ENCODE peak calls at places on chromosomes 4 and X, in nine cellular contexts. K is transverse colon, D is K562, Q is endothelial cell of umbilical vein, J is HCT116, E is spleen, N is upper lobe of left lung, A is sigmoid colon, P is H1. C is an unnamed sample.

GRCh38 chrX:113800955-113801354 is 782.9 kb upstream of the HTR2C start:
- DNase-seq in Q (no peak), K (no peak), D (no peak), E (no peak), N (no peak), A (no peak), P (no peak), J (no peak), C (no peak)

GRCh38 chr4:39977489-39978377 is at the start of gene PDS5A:
- DNase-seq in P (peak), N (peak), K (peak), J (peak), A (peak), D (peak), Q (peak), E (peak), C (peak)

GRCh38 chr4:139576219-139576618 is 20.2 kb upstream of the SETD7 start:
- DNase-seq in K (no peak), N (no peak), D (no peak), P (no peak), J (no peak), A (no peak), E (no peak), Q (no peak), C (no peak)

GRCh38 chr4:79848329-79848728 is 224.7 kb downstream of the ANTXR2 start:
- DNase-seq in A (no peak), N (no peak), D (no peak), E (no peak), J (no peak), K (no peak), Q (no peak), P (no peak), C (no peak)

GRCh38 chr4:61068745-61069144 is 131.4 kb upstream of the ADGRL3 start:
- DNase-seq in J (no peak), Q (no peak), D (no peak), P (no peak), K (no peak), E (no peak), A (no peak), N (no peak), C (no peak)

GRCh38 chr4:150773032-150773431 is 191.1 kb downstream of the MAB21L2 start:
- DNase-seq in P (no peak), N (no peak), E (no peak), D (no peak), Q (no peak), J (no peak), A (no peak), K (no peak), C (no peak)

GRCh38 chr4:5760936-5761480 is 50.0 kb downstream of the EVC start:
- DNase-seq in N (no peak), K (no peak), Q (no peak), A (peak), E (no peak), D (no peak), J (no peak), P (no peak), C (no peak)

GRCh38 chr4:136277741-136278140 is 1254.6 kb downstream of the PCDH18 start:
- DNase-seq in A (no peak), K (no peak), N (no peak), D (no peak), E (no peak), J (no peak), P (no peak), Q (no peak), C (no peak)

GRCh38 chr4:4328840-4329239 is 38.8 kb downstream of the ZBTB49 start:
- DNase-seq in J (no peak), P (no peak), E (no peak), K (no peak), D (no peak), A (peak), N (no peak), Q (no peak), C (no peak)

GRCh38 chr4:131499139-131499873 is 1649.8 kb upstream of the PCDH10 start:
- DNase-seq in N (no peak), E (no peak), Q (no peak), K (no peak), J (no peak), D (no peak), P (no peak), A (no peak), C (no peak)

GRCh38 chr4:140755811-140756291 is 334 bp downstream of the TBC1D9 start:
- DNase-seq in D (no peak), E (peak), A (peak), K (peak), N (peak), P (no peak), Q (peak), J (no peak), C (peak)

GRCh38 chr4:951186-951585 is 18.9 kb downstream of the TMEM175 start:
- DNase-seq in E (peak), K (no peak), A (no peak), N (no peak), J (no peak), P (no peak), Q (no peak), D (no peak), C (no peak)

GRCh38 chrX:110284159-110284558 is 33.7 kb downstream of the AMMECR1 start:
- DNase-seq in J (no peak), N (no peak), Q (peak), K (no peak), D (no peak), E (no peak), P (no peak), A (no peak), C (no peak)

GRCh38 chr4:8101213-8101781 is 57.3 kb downstream of the ABLIM2 start:
- DNase-seq in D (no peak), K (peak), E (no peak), A (peak), P (no peak), Q (no peak), J (no peak), N (no peak), C (peak)

GRCh38 chr4:5218376-5219069 is 167.2 kb downstream of the STK32B start:
- DNase-seq in A (no peak), P (no peak), D (no peak), J (no peak), N (peak), K (no peak), E (no peak), Q (no peak), C (no peak)

GRCh38 chrX:9656277-9656676 is 109.4 kb downstream of the GPR143 start:
- DNase-seq in D (no peak), A (no peak), P (no peak), K (no peak), E (no peak), N (no peak), J (no peak), Q (no peak), C (no peak)

GRCh38 chr4:236028-236427 is 69.2 kb downstream of the ZNF732 start:
- DNase-seq in Q (no peak), J (no peak), K (no peak), D (no peak), P (no peak), N (no peak), A (no peak), E (no peak), C (no peak)

GRCh38 chrX:47581731-47582647 is at the start of gene TIMP1:
- DNase-seq in A (peak), J (peak), P (no peak), Q (peak), D (peak), N (peak), E (peak), K (peak), C (peak)
- TF ChIP-seq POLR2A in A (no peak), J (peak), P (no peak), Q (peak), D (peak), N (peak), E (no peak), K (no peak), C (peak)

GRCh38 chr4:153850525-153851280 is 61.8 kb upstream of the SFRP2 start:
- DNase-seq in A (no peak), K (no peak), Q (no peak), N (no peak), D (no peak), P (no peak), E (no peak), J (no peak), C (no peak)

GRCh38 chr4:153852501-153852900 is 63.6 kb upstream of the SFRP2 start:
- DNase-seq in J (no peak), K (no peak), N (no peak), Q (no peak), A (no peak), D (no peak), P (no peak), E (no peak), C (no peak)
- TF ChIP-seq POLR2AphosphoS5 in J (no peak), K (no peak), N (no peak), Q (no peak), A (no peak), D (no peak), P (no peak), E (no peak), C (no peak)

GRCh38 chrX:107701493-107702121 is 73.3 kb downstream of the PRPS1 start:
- DNase-seq in N (no peak), J (no peak), E (peak), D (no peak), P (no peak), Q (no peak), K (no peak), A (peak), C (no peak)

GRCh38 chrX:107704587-107704986 is 71.0 kb downstream of the TSC22D3 start:
- DNase-seq in P (no peak), E (no peak), N (no peak), J (no peak), D (no peak), Q (no peak), A (no peak), K (no peak), C (no peak)

GRCh38 chrX:107706309-107706708 is 69.3 kb downstream of the TSC22D3 start:
- DNase-seq in N (no peak), E (no peak), K (no peak), A (peak), Q (no peak), D (no peak), J (no peak), P (no peak), C (no peak)

GRCh38 chrX:107700802-107701201 is 72.5 kb downstream of the PRPS1 start:
- DNase-seq in J (no peak), Q (no peak), K (no peak), N (no peak), D (no peak), A (no peak), E (no peak), P (no peak), C (no peak)

GRCh38 chrX:107704181-107704580 is 71.4 kb downstream of the TSC22D3 start:
- DNase-seq in J (no peak), E (no peak), D (no peak), P (no peak), K (no peak), A (no peak), Q (no peak), N (no peak), C (no peak)
- H3K4me3 ChIP-seq in J (no peak), E (no peak), D (no peak), P (no peak), K (no peak), A (no peak), Q (no peak), N (no peak), C (no peak)

GRCh38 chr4:18664051-18664450 is 642.5 kb upstream of the LCORL start:
- DNase-seq in A (no peak), D (no peak), N (no peak), J (no peak), K (no peak), P (no peak), Q (no peak), E (no peak), C (no peak)

GRCh38 chr4:18670034-18670433 is 648.5 kb upstream of the LCORL start:
- DNase-seq in N (no peak), Q (no peak), D (no peak), A (no peak), K (no peak), E (no peak), J (no peak), P (no peak), C (no peak)

GRCh38 chr4:18669390-18669789 is 647.8 kb upstream of the LCORL start:
- DNase-seq in D (no peak), E (no peak), K (no peak), N (no peak), Q (no peak), J (no peak), A (no peak), P (no peak), C (no peak)

GRCh38 chr4:18666322-18666721 is 644.8 kb upstream of the LCORL start:
- DNase-seq in K (no peak), D (no peak), N (no peak), A (no peak), Q (no peak), J (no peak), P (no peak), E (no peak), C (no peak)
- TF ChIP-seq POLR2A in K (no peak), D (no peak), N (no peak), A (no peak), Q (no peak), J (no peak), P (no peak), E (no peak), C (no peak)

GRCh38 chr4:112312610-112313239 is 15.6 kb downstream of the ALPK1 start:
- DNase-seq in K (no peak), Q (no peak), A (no peak), D (no peak), J (no peak), E (no peak), P (no peak), N (no peak), C (no peak)
- TF ChIP-seq POLR2AphosphoS5 in K (no peak), Q (no peak), A (no peak), D (no peak), J (no peak), E (no peak), P (no peak), N (no peak), C (no peak)

DNA sequence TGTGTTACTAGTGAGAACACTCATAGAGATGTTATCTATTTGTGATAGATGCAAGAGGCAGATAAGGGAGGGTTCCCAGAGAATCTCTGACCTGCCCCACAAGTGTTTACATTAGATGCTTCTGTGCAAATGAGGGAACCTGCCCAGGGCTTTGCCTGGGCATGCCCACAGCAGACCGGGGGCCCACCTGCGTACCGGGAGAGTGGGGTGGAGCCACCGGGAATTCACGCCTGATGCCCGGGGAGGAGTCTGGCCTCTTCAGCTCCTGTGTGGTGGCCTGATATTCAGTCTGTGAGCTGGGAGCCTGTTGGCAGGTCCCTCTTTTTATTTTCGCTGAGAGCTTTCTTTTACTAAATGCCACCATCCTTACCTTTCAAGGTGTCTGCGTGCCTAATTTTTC is 155.7 kb downstream of the SNCA start:
- DNase-seq in D (no peak), N (peak), J (peak), P (peak), K (no peak), E (peak), A (no peak), Q (no peak), C (peak)
- H3K4me3 ChIP-seq in D (no peak), N (no peak), J (peak), P (peak), K (no peak), E (no peak), A (no peak), Q (no peak), C (no peak)

DNA sequence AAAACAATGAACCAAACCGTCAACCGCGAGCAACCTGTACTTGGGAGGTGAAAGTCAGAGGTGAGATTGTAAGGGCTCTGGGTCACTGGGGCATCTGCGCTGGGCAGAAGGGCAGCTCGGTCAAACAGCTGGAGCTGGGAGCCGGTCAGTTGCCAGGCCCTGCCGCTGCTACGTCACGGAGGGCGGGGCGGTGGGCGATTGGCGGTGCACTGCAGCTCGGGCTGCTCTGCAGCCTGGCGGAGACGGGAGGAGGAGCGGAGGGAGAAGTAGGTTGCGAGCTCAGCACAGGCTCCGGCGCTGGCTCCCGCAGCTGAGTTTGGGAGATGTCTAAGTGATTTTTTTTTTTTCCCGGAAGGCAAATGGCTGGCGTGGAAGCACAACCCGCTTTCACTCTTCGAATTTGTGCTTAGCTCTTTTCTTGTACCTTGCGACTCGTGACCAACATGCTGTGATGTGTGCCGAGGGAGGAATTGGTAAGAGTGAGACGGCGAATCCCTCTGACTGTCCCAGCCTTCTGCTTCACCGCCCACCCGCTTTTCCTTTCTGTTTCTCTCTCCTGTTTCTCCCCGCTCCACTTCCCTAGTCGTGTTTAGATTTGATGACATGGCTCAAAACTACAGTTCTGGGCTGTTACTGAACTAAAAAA is at the start of gene ATP10D:
- DNase-seq in P (peak), A (peak), Q (peak), J (peak), K (peak), N (peak), E (peak), D (peak), C (peak)
- TF ChIP-seq POLR2A in P (peak), A (peak), Q (peak), J (peak), K (peak), N (peak), E (no peak), D (no peak), C (peak)

DNA sequence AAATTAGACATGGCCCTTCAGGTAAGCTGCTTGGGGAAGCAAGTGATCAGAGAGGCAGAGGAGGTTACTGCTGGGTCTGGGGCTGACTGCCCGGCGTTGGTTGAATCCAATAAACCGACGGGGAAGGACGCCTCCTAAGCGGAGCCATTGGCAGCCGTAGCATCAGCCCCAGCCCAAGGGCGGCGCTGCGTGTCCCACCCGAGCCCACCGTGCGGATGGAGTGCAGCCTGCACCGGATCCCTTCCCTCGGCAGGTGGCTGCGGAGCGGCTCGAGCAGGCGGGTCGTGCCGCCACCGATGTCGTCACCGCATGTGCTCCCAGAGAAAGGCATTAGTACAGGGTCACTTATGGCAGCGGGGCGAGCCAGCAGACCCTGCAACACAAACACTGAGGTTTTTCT is 82.1 kb downstream of the ALPK1 start:
- DNase-seq in K (no peak), D (no peak), P (peak), N (peak), A (no peak), E (no peak), Q (no peak), J (no peak), C (no peak)
- TF ChIP-seq POLR2AphosphoS5 in K (no peak), D (no peak), P (peak), N (no peak), A (no peak), E (no peak), Q (no peak), J (no peak), C (no peak)

GRCh38 chr4:112881842-112882241 is 167.6 kb upstream of the ANK2 start:
- DNase-seq in P (no peak), A (no peak), D (no peak), Q (no peak), N (no peak), K (no peak), E (no peak), J (no peak), C (no peak)
- H3K4me3 ChIP-seq in P (no peak), A (peak), D (no peak), Q (no peak), N (no peak), K (no peak), E (no peak), J (no peak), C (no peak)

C was measured in prostate gland.